ENCODE peak calls at places on chromosomes 5 and 9, in ten cellular contexts. B is ovary, O is DND-41, V is hepatocyte, K is GM23248, M is lower lobe of right lung, P is psoas muscle, A is colonic mucosa, Q is left ventricle myocardium inferior, G is neural progenitor cell. Z is an unnamed sample.

GRCh38 chr9:126372716-126373115 is 46.1 kb downstream of the MVB12B start:
- DNase-seq in B (no peak), O (no peak), V (no peak), K (no peak), M (no peak), P (no peak), A (no peak), Q (no peak), G (no peak), Z (no peak)

GRCh38 chr5:62473209-62473608 is 60.6 kb downstream of the IPO11 start:
- DNase-seq in B (no peak), O (no peak), V (no peak), K (peak; percentile 47), M (no peak), P (no peak), A (no peak), Q (no peak), G (no peak), Z (no peak)

GRCh38 chr5:164753434-164753833 is 1248.0 kb downstream of the MAT2B start:
- DNase-seq in B (no peak), O (no peak), V (no peak), K (no peak), M (no peak), P (no peak), A (no peak), Q (no peak), G (no peak), Z (no peak)

GRCh38 chr5:179258922-179259730 is 86.1 kb downstream of the ADAMTS2 start:
- DNase-seq in B (peak; percentile 51), O (no peak), V (peak; percentile 41), K (peak; percentile 71), M (no peak), P (peak; percentile 56), A (peak; percentile 20), Q (no peak), G (no peak), Z (no peak)

GRCh38 chr9:3698531-3698930 is 172.7 kb upstream of the RFX3 start:
- DNase-seq in B (no peak), O (no peak), V (no peak), K (no peak), M (no peak), P (no peak), A (no peak), Q (no peak), G (no peak), Z (no peak)

GRCh38 chr5:164353155-164353554 is 847.7 kb downstream of the MAT2B start:
- DNase-seq in B (no peak), O (no peak), V (no peak), K (no peak), M (no peak), P (no peak), A (no peak), Q (no peak), G (no peak), Z (no peak)

GRCh38 chr9:88996046-88997005 is 5.1 kb downstream of the S1PR3 start:
- DNase-seq in B (no peak), O (no peak), V (no peak), K (no peak), M (no peak), P (no peak), A (no peak), Q (no peak), G (no peak), Z (no peak)

GRCh38 chr5:73534001-73534547 is 31.4 kb downstream of the ANKRA2 start:
- DNase-seq in B (no peak), O (no peak), V (no peak), K (peak; percentile 63), M (no peak), P (no peak), A (no peak), Q (no peak), G (no peak), Z (no peak)

GRCh38 chr5:69038539-69038938 is 55.3 kb upstream of the SLC30A5 start:
- DNase-seq in B (no peak), O (no peak), V (no peak), K (no peak), M (no peak), P (no peak), A (no peak), Q (no peak), G (no peak), Z (no peak)

GRCh38 chr5:102561894-102562760 is 63.3 kb upstream of the SLCO6A1 start:
- DNase-seq in B (no peak), O (peak; percentile 21), V (peak; percentile 10), K (peak; percentile 48), M (peak; percentile 46), P (no peak), A (peak; percentile 25), Q (no peak), G (peak; percentile 67), Z (no peak)

GRCh38 chr5:121675932-121676331 is 175.8 kb upstream of the FTMT start:
- DNase-seq in B (no peak), O (peak; percentile 10), V (no peak), K (no peak), M (no peak), P (no peak), A (no peak), Q (no peak), G (no peak), Z (no peak)

GRCh38 chr9:38119570-38119969 is 50.5 kb upstream of the SHB start:
- DNase-seq in B (no peak), O (no peak), V (no peak), K (no peak), M (no peak), P (no peak), A (no peak), Q (no peak), G (no peak), Z (no peak)
- H3K36me3 ChIP-seq in B (no peaks in the 10 kb centered on the region), O (no peaks in the 10 kb centered on the region), V (no peaks in the 10 kb centered on the region), K (no peaks in the 10 kb centered on the region), M (no peaks in the 10 kb centered on the region), P (no peaks in the 10 kb centered on the region), A (no peaks in the 10 kb centered on the region), Q (no peaks in the 10 kb centered on the region), G (no peaks in the 10 kb centered on the region), Z (no peaks in the 10 kb centered on the region)

GRCh38 chr5:37174928-37175327 is 74.2 kb downstream of the CPLANE1 start:
- DNase-seq in B (no peak), O (no peak), V (no peak), K (no peak), M (no peak), P (no peak), A (no peak), Q (no peak), G (peak; percentile 7), Z (no peak)
- H3K36me3 ChIP-seq in B (no peaks in the 10 kb centered on the region), O (peaks cover 61% of the 10 kb centered on the region), V (no peaks in the 10 kb centered on the region), K (peaks cover 61% of the 10 kb centered on the region), M (peaks cover 95% of the 10 kb centered on the region), P (no peaks in the 10 kb centered on the region), A (no peaks in the 10 kb centered on the region), Q (peaks cover 100% of the 10 kb centered on the region), G (peaks cover 21% of the 10 kb centered on the region), Z (no peaks in the 10 kb centered on the region)

GRCh38 chr5:119078071-119078846 is 7.4 kb downstream of the DMXL1 start:
- DNase-seq in B (no peak), O (no peak), V (no peak), K (no peak), M (no peak), P (no peak), A (no peak), Q (no peak), G (no peak), Z (no peak)

GRCh38 chr5:119080975-119081374 is 10.1 kb downstream of the DMXL1 start:
- DNase-seq in B (no peak), O (no peak), V (no peak), K (peak; percentile 7), M (no peak), P (no peak), A (no peak), Q (no peak), G (no peak), Z (no peak)

GRCh38 chr5:119083679-119084078 is 12.8 kb downstream of the DMXL1 start:
- DNase-seq in B (no peak), O (no peak), V (no peak), K (no peak), M (no peak), P (no peak), A (no peak), Q (no peak), G (no peak), Z (no peak)

GRCh38 chr5:119078870-119079269 is 8.0 kb downstream of the DMXL1 start:
- DNase-seq in B (no peak), O (no peak), V (no peak), K (peak; percentile 30), M (no peak), P (no peak), A (no peak), Q (no peak), G (no peak), Z (no peak)

GRCh38 chr5:119082691-119083090 is 11.8 kb downstream of the DMXL1 start:
- DNase-seq in B (no peak), O (no peak), V (no peak), K (no peak), M (no peak), P (no peak), A (no peak), Q (no peak), G (no peak), Z (no peak)
- H3K36me3 ChIP-seq in B (no peaks in the 10 kb centered on the region), O (peaks cover 6% of the 10 kb centered on the region), V (no peaks in the 10 kb centered on the region), K (no peaks in the 10 kb centered on the region), M (no peaks in the 10 kb centered on the region), P (no peaks in the 10 kb centered on the region), A (no peaks in the 10 kb centered on the region), Q (no peaks in the 10 kb centered on the region), G (no peaks in the 10 kb centered on the region), Z (no peaks in the 10 kb centered on the region)

GRCh38 chr5:1276930-1277329 is 17.9 kb downstream of the TERT start:
- DNase-seq in B (no peak), O (no peak), V (no peak), K (no peak), M (no peak), P (no peak), A (no peak), Q (no peak), G (no peak), Z (no peak)

GRCh38 chr5:1272201-1272600 is 22.7 kb downstream of the TERT start:
- DNase-seq in B (no peak), O (no peak), V (no peak), K (no peak), M (no peak), P (no peak), A (no peak), Q (no peak), G (no peak), Z (no peak)

GRCh38 chr5:1274471-1274870 is 20.4 kb downstream of the TERT start:
- DNase-seq in B (no peak), O (no peak), V (no peak), K (no peak), M (no peak), P (no peak), A (no peak), Q (no peak), G (no peak), Z (no peak)

GRCh38 chr5:1270933-1271914 is 23.6 kb downstream of the TERT start:
- DNase-seq in B (no peak), O (no peak), V (no peak), K (no peak), M (no peak), P (no peak), A (no peak), Q (no peak), G (no peak), Z (no peak)

DNA sequence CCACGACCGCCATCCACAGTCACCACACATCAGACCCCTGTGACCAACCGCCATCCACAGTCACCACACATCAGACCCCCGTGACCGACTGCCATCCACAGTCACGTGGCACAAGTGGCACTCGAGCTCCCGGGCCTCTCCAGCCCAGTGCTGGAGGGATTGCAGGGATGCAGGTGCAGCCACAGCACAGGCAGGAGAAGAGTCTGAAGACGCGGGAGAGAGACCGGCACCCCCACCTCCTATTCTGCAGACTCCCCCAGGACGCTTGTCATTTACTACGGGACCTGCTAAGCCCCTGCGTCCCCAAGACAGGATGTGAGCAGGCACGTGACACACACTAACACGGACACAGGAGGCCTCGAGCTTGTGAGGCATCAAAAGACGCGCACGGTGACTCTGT is 21.1 kb downstream of the TERT start:
- DNase-seq in B (no peak), O (peak; percentile 30), V (no peak), K (no peak), M (no peak), P (no peak), A (no peak), Q (no peak), G (no peak), Z (no peak)
- H3K36me3 ChIP-seq in B (no peaks in the 10 kb centered on the region), O (peaks cover 18% of the 10 kb centered on the region), V (no peaks in the 10 kb centered on the region), K (no peaks in the 10 kb centered on the region), M (no peaks in the 10 kb centered on the region), P (no peaks in the 10 kb centered on the region), A (no peaks in the 10 kb centered on the region), Q (no peaks in the 10 kb centered on the region), G (no peaks in the 10 kb centered on the region), Z (no peaks in the 10 kb centered on the region)

Z was measured in CD4-positive, alpha-beta memory T cell.